ENCODE peak calls at places on chromosomes 6 and 20, in five cellular contexts. One of them, this sample, is unnamed.

GRCh38 chr6:53673138-53673801 is 7.7 kb upstream of the KLHL31 start:
- DNase-seq in psoas muscle: no peak
- DNase-seq in transverse colon: no peak
- DNase-seq in mammary epithelial cell: peak; percentile 57
- DNase-seq in right cardiac atrium: no peak
- DNase-seq in this sample: no peak

GRCh38 chr20:60292001-60292520 is 333.8 kb downstream of the CDH26 start:
- DNase-seq in psoas muscle: no peak
- DNase-seq in transverse colon: no peak
- DNase-seq in mammary epithelial cell: no peak
- DNase-seq in right cardiac atrium: no peak
- DNase-seq in this sample: peak; percentile 92

GRCh38 chr6:56364482-56365313 is 117.3 kb upstream of the COL21A1 start:
- DNase-seq in psoas muscle: no peak
- DNase-seq in transverse colon: no peak
- DNase-seq in mammary epithelial cell: peak; percentile 68
- DNase-seq in right cardiac atrium: no peak
- DNase-seq in this sample: no peak

GRCh38 chr6:118551063-118551672 is 3.1 kb downstream of the PLN start:
- DNase-seq in psoas muscle: no peak
- DNase-seq in transverse colon: no peak
- DNase-seq in mammary epithelial cell: peak; percentile 37
- DNase-seq in right cardiac atrium: no peak
- DNase-seq in this sample: peak; percentile 54

GRCh38 chr6:142913511-142914047 is 31.4 kb downstream of the HIVEP2 start:
- DNase-seq in psoas muscle: no peak
- DNase-seq in transverse colon: peak; percentile 57
- DNase-seq in mammary epithelial cell: no peak
- DNase-seq in right cardiac atrium: no peak
- DNase-seq in this sample: peak; percentile 72

GRCh38 chr6:99821164-99821563 is 172.9 kb downstream of the MCHR2 start:
- DNase-seq in psoas muscle: no peak
- DNase-seq in transverse colon: peak; percentile 88
- DNase-seq in mammary epithelial cell: peak; percentile 28
- DNase-seq in right cardiac atrium: no peak
- DNase-seq in this sample: no peak

GRCh38 chr20:62776692-62777527 is 19.4 kb upstream of the MRGBP start:
- DNase-seq in psoas muscle: no peak
- DNase-seq in transverse colon: peak; percentile 55
- DNase-seq in mammary epithelial cell: peak; percentile 22
- DNase-seq in right cardiac atrium: no peak
- DNase-seq in this sample: peak; percentile 85

GRCh38 chr6:9131616-9132015 is 696.3 kb upstream of the SLC35B3 start:
- DNase-seq in psoas muscle: no peak
- DNase-seq in transverse colon: peak; percentile 25
- DNase-seq in mammary epithelial cell: no peak
- DNase-seq in right cardiac atrium: no peak
- DNase-seq in this sample: no peak

GRCh38 chr20:44008806-44009678 is 94.4 kb downstream of the TOX2 start:
- DNase-seq in psoas muscle: no peak
- DNase-seq in transverse colon: no peak
- DNase-seq in mammary epithelial cell: peak; percentile 28
- DNase-seq in right cardiac atrium: no peak
- DNase-seq in this sample: no peak

GRCh38 chr20:51363378-51363777 is 179.1 kb downstream of the NFATC2 start:
- DNase-seq in psoas muscle: no peak
- DNase-seq in transverse colon: no peak
- DNase-seq in mammary epithelial cell: no peak
- DNase-seq in right cardiac atrium: no peak
- DNase-seq in this sample: no peak

GRCh38 chr6:11096109-11096508 is 2.5 kb downstream of the SMIM13 start:
- DNase-seq in psoas muscle: no peak
- DNase-seq in transverse colon: peak; percentile 28
- DNase-seq in mammary epithelial cell: peak; percentile 65
- DNase-seq in right cardiac atrium: no peak
- DNase-seq in this sample: peak; percentile 41

GRCh38 chr6:99016355-99016754 is 68.6 kb upstream of the FBXL4 start:
- DNase-seq in psoas muscle: no peak
- DNase-seq in transverse colon: no peak
- DNase-seq in mammary epithelial cell: peak; percentile 78
- DNase-seq in right cardiac atrium: no peak
- DNase-seq in this sample: peak; percentile 63

GRCh38 chr6:130337534-130337933 is 28.3 kb upstream of the TMEM200A start:
- DNase-seq in psoas muscle: no peak
- DNase-seq in transverse colon: peak; percentile 28
- DNase-seq in mammary epithelial cell: no peak
- DNase-seq in right cardiac atrium: no peak
- DNase-seq in this sample: no peak

GRCh38 chr6:128053109-128053508 is 152.3 kb upstream of the THEMIS start:
- DNase-seq in psoas muscle: no peak
- DNase-seq in transverse colon: no peak
- DNase-seq in mammary epithelial cell: no peak
- DNase-seq in right cardiac atrium: no peak
- DNase-seq in this sample: no peak

GRCh38 chr6:44787254-44787844 is 399.8 kb downstream of the CDC5L start:
- DNase-seq in psoas muscle: no peak
- DNase-seq in transverse colon: no peak
- DNase-seq in mammary epithelial cell: no peak
- DNase-seq in right cardiac atrium: no peak
- DNase-seq in this sample: peak; percentile 61

GRCh38 chr6:87213364-87213763 is 58.0 kb downstream of the ZNF292 start:
- DNase-seq in psoas muscle: no peak
- DNase-seq in transverse colon: peak; percentile 39
- DNase-seq in mammary epithelial cell: peak; percentile 63
- DNase-seq in right cardiac atrium: no peak
- DNase-seq in this sample: no peak

GRCh38 chr20:45405566-45406259 is 2.4 kb upstream of the DBNDD2 start:
- DNase-seq in psoas muscle: peak; percentile 63
- DNase-seq in transverse colon: peak; percentile 66
- DNase-seq in mammary epithelial cell: no peak
- DNase-seq in right cardiac atrium: peak; percentile 63
- DNase-seq in this sample: no peak

GRCh38 chr20:23146111-23146640 is 60.1 kb upstream of the CD93 start:
- DNase-seq in psoas muscle: no peak
- DNase-seq in transverse colon: no peak
- DNase-seq in mammary epithelial cell: no peak
- DNase-seq in right cardiac atrium: no peak
- DNase-seq in this sample: no peak

GRCh38 chr20:57398231-57398821 is 7.1 kb downstream of the RBM38 start:
- DNase-seq in psoas muscle: peak; percentile 91
- DNase-seq in transverse colon: peak; percentile 88
- DNase-seq in mammary epithelial cell: no peak
- DNase-seq in right cardiac atrium: no peak
- DNase-seq in this sample: peak; percentile 89

GRCh38 chr20:58691405-58691772 is 1.2 kb upstream of the NPEPL1 start:
- DNase-seq in psoas muscle: no peak
- DNase-seq in transverse colon: no peak
- DNase-seq in mammary epithelial cell: no peak
- DNase-seq in right cardiac atrium: no peak
- DNase-seq in this sample: no peak

GRCh38 chr6:36127462-36128016 is 2.8 kb upstream of the MAPK13 start:
- DNase-seq in psoas muscle: peak; percentile 72
- DNase-seq in transverse colon: no peak
- DNase-seq in mammary epithelial cell: peak; percentile 62
- DNase-seq in right cardiac atrium: peak; percentile 65
- DNase-seq in this sample: no peak

GRCh38 chr6:48840896-48841295 is 622.2 kb downstream of the MMUT start:
- DNase-seq in psoas muscle: no peak
- DNase-seq in transverse colon: no peak
- DNase-seq in mammary epithelial cell: no peak
- DNase-seq in right cardiac atrium: no peak
- DNase-seq in this sample: no peak

GRCh38 chr6:167721291-167721690 is 105.4 kb upstream of the AFDN start:
- DNase-seq in psoas muscle: no peak
- DNase-seq in transverse colon: no peak
- DNase-seq in mammary epithelial cell: no peak
- DNase-seq in right cardiac atrium: no peak
- DNase-seq in this sample: no peak

GRCh38 chr6:108968746-108969316 is 120.6 kb downstream of the ARMC2 start:
- DNase-seq in psoas muscle: no peak
- DNase-seq in transverse colon: no peak
- DNase-seq in mammary epithelial cell: no peak
- DNase-seq in right cardiac atrium: no peak
- DNase-seq in this sample: no peak

GRCh38 chr20:57685134-57685851 is 24.5 kb downstream of the PMEPA1 start:
- DNase-seq in psoas muscle: no peak
- DNase-seq in transverse colon: no peak
- DNase-seq in mammary epithelial cell: no peak
- DNase-seq in right cardiac atrium: no peak
- DNase-seq in this sample: no peak

GRCh38 chr20:32034581-32035397 is 17.3 kb upstream of the HCK start:
- DNase-seq in psoas muscle: no peak
- DNase-seq in transverse colon: no peak
- DNase-seq in mammary epithelial cell: no peak
- DNase-seq in right cardiac atrium: peak; percentile 41
- DNase-seq in this sample: no peak

GRCh38 chr6:159254186-159254585 is 85.0 kb downstream of the FNDC1 start:
- DNase-seq in psoas muscle: no peak
- DNase-seq in transverse colon: no peak
- DNase-seq in mammary epithelial cell: no peak
- DNase-seq in right cardiac atrium: no peak
- DNase-seq in this sample: no peak

GRCh38 chr6:97594834-97595233 is 311.8 kb upstream of the MMS22L start:
- DNase-seq in psoas muscle: no peak
- DNase-seq in transverse colon: no peak
- DNase-seq in mammary epithelial cell: no peak
- DNase-seq in right cardiac atrium: no peak
- DNase-seq in this sample: no peak

GRCh38 chr6:129498556-129498940 is 211.4 kb downstream of the ARHGAP18 start:
- DNase-seq in psoas muscle: no peak
- DNase-seq in transverse colon: no peak
- DNase-seq in mammary epithelial cell: peak; percentile 70
- DNase-seq in right cardiac atrium: no peak
- DNase-seq in this sample: no peak

DNA sequence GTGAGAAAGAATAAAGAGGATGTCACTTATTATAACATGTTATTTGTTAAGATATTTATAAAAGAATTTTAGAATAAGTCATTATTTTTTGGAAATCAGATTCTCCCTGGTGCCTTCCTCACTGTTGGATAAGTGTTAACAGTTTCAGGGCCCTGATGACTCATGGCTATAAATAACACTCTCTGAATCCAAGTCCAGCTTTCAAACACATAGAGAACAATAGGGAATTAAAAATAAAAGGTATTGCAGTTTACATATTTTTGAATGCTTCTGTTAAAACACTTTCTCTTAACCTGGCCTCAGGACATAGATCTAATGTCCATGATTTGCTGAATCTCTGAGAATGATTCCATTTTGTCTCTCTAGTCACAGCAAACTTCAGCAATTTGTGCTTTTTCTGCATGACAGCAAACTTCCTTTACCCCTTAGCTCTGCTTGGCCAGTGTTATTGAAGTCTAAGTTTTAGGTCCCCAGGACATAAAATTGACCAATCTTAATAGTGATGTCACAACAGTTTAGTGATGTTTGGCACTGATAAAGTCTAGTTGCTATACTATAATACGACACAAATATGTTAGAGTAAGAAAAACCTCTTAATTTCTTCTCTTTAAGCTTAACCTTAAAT is 1192.4 kb upstream of the CITED2 start:
- DNase-seq in psoas muscle: no peak
- DNase-seq in transverse colon: no peak
- DNase-seq in mammary epithelial cell: peak; percentile 55
- DNase-seq in right cardiac atrium: no peak
- DNase-seq in this sample: no peak
- H3K4me3 ChIP-seq in psoas muscle: no peak overlapping the region
- H3K4me3 ChIP-seq in transverse colon: no peak overlapping the region
- H3K4me3 ChIP-seq in mammary epithelial cell: no peak overlapping the region
- H3K4me3 ChIP-seq in right cardiac atrium: no peak overlapping the region
- H3K4me3 ChIP-seq in this sample: no peak overlapping the region

GRCh38 chr6:41155132-41155805 is 1.1 kb upstream of the TREML1 start:
- DNase-seq in psoas muscle: no peak
- DNase-seq in transverse colon: no peak
- DNase-seq in mammary epithelial cell: no peak
- DNase-seq in right cardiac atrium: no peak
- DNase-seq in this sample: no peak

GRCh38 chr6:41159415-41160082 is 3.4 kb downstream of the TREM2 start:
- DNase-seq in psoas muscle: no peak
- DNase-seq in transverse colon: no peak
- DNase-seq in mammary epithelial cell: no peak
- DNase-seq in right cardiac atrium: no peak
- DNase-seq in this sample: no peak

GRCh38 chr6:41156001-41156400 is 1.9 kb upstream of the TREML1 start:
- DNase-seq in psoas muscle: no peak
- DNase-seq in transverse colon: no peak
- DNase-seq in mammary epithelial cell: no peak
- DNase-seq in right cardiac atrium: no peak
- DNase-seq in this sample: no peak

GRCh38 chr6:41156771-41157170 is 2.6 kb upstream of the TREML1 start:
- DNase-seq in psoas muscle: no peak
- DNase-seq in transverse colon: no peak
- DNase-seq in mammary epithelial cell: no peak
- DNase-seq in right cardiac atrium: no peak
- DNase-seq in this sample: no peak

DNA sequence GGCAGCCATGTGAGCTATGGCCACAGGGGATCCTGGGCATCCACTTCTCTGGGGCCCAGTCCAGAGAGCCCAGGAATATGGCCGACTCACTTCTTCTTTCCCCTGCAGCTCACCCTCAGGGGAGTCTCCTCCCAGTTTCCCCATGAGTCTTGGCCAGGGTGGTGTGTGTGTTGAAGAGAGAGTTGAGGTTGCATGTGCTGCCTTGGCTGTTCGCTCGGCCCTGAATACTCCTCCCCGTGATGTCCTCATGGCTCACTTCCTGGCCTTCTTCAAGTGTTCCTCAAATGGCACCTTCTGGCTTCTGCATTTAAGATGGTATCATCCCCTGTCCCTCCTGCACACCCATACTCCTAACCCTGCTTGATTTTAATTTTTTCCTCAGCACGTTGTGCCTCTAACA is 3.2 kb upstream of the TREML1 start:
- DNase-seq in psoas muscle: no peak
- DNase-seq in transverse colon: no peak
- DNase-seq in mammary epithelial cell: no peak
- DNase-seq in right cardiac atrium: no peak
- DNase-seq in this sample: no peak
- H3K4me3 ChIP-seq in psoas muscle: no peak overlapping the region
- H3K4me3 ChIP-seq in transverse colon: no peak overlapping the region
- H3K4me3 ChIP-seq in mammary epithelial cell: no peak overlapping the region
- H3K4me3 ChIP-seq in right cardiac atrium: no peak overlapping the region
- H3K4me3 ChIP-seq in this sample: no peak overlapping the region

GRCh38 chr6:46274502-46274901 is 103.7 kb upstream of the ENPP5 start:
- DNase-seq in psoas muscle: no peak
- DNase-seq in transverse colon: no peak
- DNase-seq in mammary epithelial cell: no peak
- DNase-seq in right cardiac atrium: no peak
- DNase-seq in this sample: no peak
- H3K4me3 ChIP-seq in psoas muscle: no peak overlapping the region
- H3K4me3 ChIP-seq in transverse colon: no peak overlapping the region
- H3K4me3 ChIP-seq in mammary epithelial cell: no peak overlapping the region
- H3K4me3 ChIP-seq in right cardiac atrium: no peak overlapping the region
- H3K4me3 ChIP-seq in this sample: no peak overlapping the region

DNA sequence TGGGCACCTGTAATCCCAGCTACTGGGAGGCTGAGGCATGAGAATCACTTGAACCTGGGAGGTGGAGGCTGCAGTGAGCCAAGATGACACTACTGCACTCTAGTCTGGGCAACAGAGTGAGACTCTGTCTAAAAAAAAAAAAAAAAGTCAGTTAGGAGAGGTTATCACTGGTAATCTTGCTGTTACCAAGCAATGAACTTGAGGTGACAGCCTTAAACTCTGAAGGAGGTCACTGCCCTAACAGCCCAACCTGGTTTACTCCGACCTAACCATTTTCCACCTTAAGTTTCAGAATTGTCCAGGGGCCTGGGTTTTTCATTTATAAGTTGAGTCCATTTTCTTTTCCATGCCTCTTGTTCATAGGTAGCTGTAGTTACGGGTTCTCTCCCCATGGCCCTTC is 28.9 kb downstream of the SHLD1 start:
- DNase-seq in psoas muscle: no peak
- DNase-seq in transverse colon: no peak
- DNase-seq in mammary epithelial cell: no peak
- DNase-seq in right cardiac atrium: no peak
- DNase-seq in this sample: no peak
- H3K4me3 ChIP-seq in psoas muscle: no peak overlapping the region
- H3K4me3 ChIP-seq in transverse colon: no peak overlapping the region
- H3K4me3 ChIP-seq in mammary epithelial cell: no peak overlapping the region
- H3K4me3 ChIP-seq in right cardiac atrium: no peak overlapping the region
- H3K4me3 ChIP-seq in this sample: no peak overlapping the region